ENCODE peak calls at places on chromosomes 3 and 15, in five cellular contexts. A, U, R, T and Q are unnamed samples.
A peak's percentile ranks its signal among the peaks of the same experiment; 100 is the strongest.

GRCh38 chr15:56916825-56917477 is 1.5 kb upstream of the TCF12 start:
- DNase-seq in U (no peak), A (peak; percentile 22), T (no peak), R (no peak), Q (no peak)

GRCh38 chr3:34675383-34676120 is 877.1 kb downstream of the PDCD6IP start:
- DNase-seq in R (no peak), T (no peak), A (peak; percentile 26), U (peak; percentile 22), Q (no peak)

GRCh38 chr3:188360364-188360881 is 206.5 kb downstream of the LPP start:
- DNase-seq in R (no peak), U (no peak), A (no peak), T (no peak), Q (no peak)

GRCh38 chr3:159845737-159846136 is 142.9 kb upstream of the IL12A start:
- DNase-seq in U (no peak), T (no peak), A (no peak), R (no peak), Q (no peak)

GRCh38 chr3:13139471-13140065 is 66.3 kb upstream of the IQSEC1 start:
- DNase-seq in T (no peak), U (peak; percentile 48), A (no peak), R (no peak), Q (no peak)

GRCh38 chr15:72784233-72784876 is 797 bp upstream of the ADPGK start:
- DNase-seq in R (peak; percentile 61), U (peak; percentile 85), A (peak; percentile 91), T (no peak), Q (peak; percentile 87)

GRCh38 chr15:79102595-79102994 is 12.0 kb upstream of the RASGRF1 start:
- DNase-seq in R (no peak), A (no peak), U (no peak), T (no peak), Q (no peak)

GRCh38 chr3:185823280-185824044 is 1.4 kb downstream of the IGF2BP2 start:
- DNase-seq in A (peak; percentile 47), R (peak; percentile 25), T (peak; percentile 53), U (peak; percentile 86), Q (no peak)

GRCh38 chr15:91224750-91225380 is 124.8 kb downstream of the SV2B start:
- DNase-seq in R (peak; percentile 63), A (peak; percentile 55), T (no peak), U (peak; percentile 72), Q (peak; percentile 60)

GRCh38 chr15:64334530-64334929 is 21.4 kb downstream of the CSNK1G1 start:
- DNase-seq in A (no peak), T (no peak), R (no peak), U (no peak), Q (no peak)

GRCh38 chr3:128547368-128547987 is 54.5 kb upstream of the GATA2 start:
- DNase-seq in A (peak; percentile 59), R (no peak), U (peak; percentile 89), T (no peak), Q (peak; percentile 48)

GRCh38 chr3:119352863-119353527 is 58.8 kb downstream of the ARHGAP31 start:
- DNase-seq in T (no peak), A (peak; percentile 86), R (no peak), U (no peak), Q (no peak)

GRCh38 chr15:35686347-35686746 is 140.4 kb upstream of the DPH6 start:
- DNase-seq in T (no peak), U (no peak), A (no peak), R (no peak), Q (no peak)

GRCh38 chr3:88987786-88988185 is 119.6 kb upstream of the EPHA3 start:
- DNase-seq in R (no peak), A (no peak), U (no peak), T (no peak), Q (no peak)

GRCh38 chr3:72739521-72740466 is 108.5 kb downstream of the SHQ1 start:
- DNase-seq in U (peak; percentile 92), T (no peak), R (no peak), A (no peak), Q (no peak)

GRCh38 chr3:52682016-52682415 is 3.7 kb downstream of the PBRM1 start:
- DNase-seq in A (peak; percentile 84), T (peak; percentile 10), R (no peak), U (peak; percentile 96), Q (no peak)

GRCh38 chr3:52089691-52090090 is 33.3 kb upstream of the DUSP7 start:
- DNase-seq in A (no peak), U (no peak), T (no peak), R (no peak), Q (no peak)

GRCh38 chr3:185737020-185737419 is 87.8 kb downstream of the IGF2BP2 start:
- DNase-seq in U (peak; percentile 11), T (no peak), A (peak; percentile 63), R (no peak), Q (no peak)

GRCh38 chr3:123636431-123636841 is 51.6 kb upstream of the HACD2 start:
- DNase-seq in U (peak; percentile 72), T (peak; percentile 34), A (no peak), R (no peak), Q (peak; percentile 81)

GRCh38 chr15:69795601-69796000 is 302.1 kb downstream of the TLE3 start:
- DNase-seq in A (no peak), T (no peak), U (no peak), R (no peak), Q (no peak)